ENCODE peak calls at places on chromosomes 11 and 22, in ten cellular contexts. I is psoas muscle; Q is AG04450; B is ELR; S is H54; D is stomach; Z is kidney tubule cell; C is activated effector memory CD4-positive, alpha-beta T cell treated with Interleukin-2 at 50 U/mL for 16 hours; J is nucleus accumbens; K is NAMALWA. M is an unnamed sample.

GRCh38 chr11:107705027-107705426 is 6.8 kb downstream of the SLN start:
- DNase-seq in B (peak), I (no peak), D (no peak), Z (peak), S (peak), C (no peak), J (no peak), K (no peak), Q (peak), M (no peak)

GRCh38 chr11:104394508-104394907 is 230.6 kb upstream of the PDGFD start:
- DNase-seq in C (no peak), J (no peak), B (no peak), I (no peak), S (no peak), Z (no peak), D (no peak), Q (no peak), K (no peak), M (no peak)

GRCh38 chr11:92685049-92685448 is 284.4 kb upstream of the MTNR1B start:
- DNase-seq in Q (no peak), S (no peak), I (no peak), Z (no peak), B (no peak), C (no peak), J (no peak), K (no peak), D (no peak), M (no peak)

GRCh38 chr22:24521791-24522245 is 26.7 kb downstream of the UPB1 start:
- DNase-seq in K (peak), J (peak), B (peak), S (peak), D (peak), Z (peak), Q (no peak), C (peak), I (peak), M (peak)

GRCh38 chr22:36221799-36222751 is 17.3 kb downstream of the APOL2 start:
- DNase-seq in J (peak), Q (no peak), I (peak), C (peak), S (no peak), B (peak), D (peak), Z (peak), K (peak), M (peak)

GRCh38 chr11:33645686-33646085 is 54.9 kb downstream of the C11orf91 start:
- DNase-seq in C (no peak), Q (no peak), S (no peak), J (no peak), D (no peak), Z (no peak), I (no peak), K (no peak), B (no peak), M (no peak)

GRCh38 chr11:104549019-104549418 is 349.2 kb downstream of the CASP12 start:
- DNase-seq in Z (no peak), S (no peak), C (no peak), K (no peak), D (no peak), I (no peak), Q (no peak), B (peak), J (no peak), M (no peak)

GRCh38 chr11:31798057-31799035 is 12.8 kb downstream of the PAX6 start:
- DNase-seq in D (no peak), C (no peak), Q (no peak), K (no peak), S (no peak), J (no peak), I (peak), Z (no peak), B (no peak), M (peak)

GRCh38 chr11:75492181-75492820 is 33.4 kb downstream of the GDPD5 start:
- DNase-seq in Z (peak), I (no peak), B (peak), C (peak), S (peak), D (peak), K (peak), Q (no peak), J (no peak), M (no peak)

GRCh38 chr11:108601150-108601549 is 7.6 kb upstream of the EXPH5 start:
- DNase-seq in B (peak), Z (peak), Q (no peak), C (no peak), D (no peak), I (no peak), S (no peak), J (no peak), K (no peak), M (no peak)

GRCh38 chr22:44195189-44195871 is 14.6 kb downstream of the PARVG start:
- DNase-seq in B (no peak), Z (no peak), I (no peak), D (no peak), C (no peak), K (no peak), J (no peak), S (no peak), Q (no peak), M (no peak)

GRCh38 chr11:70080763-70081162 is 2.6 kb downstream of the ANO1 start:
- DNase-seq in S (peak), B (no peak), J (no peak), Z (peak), I (peak), K (no peak), C (no peak), D (peak), Q (no peak), M (no peak)

GRCh38 chr11:3158131-3158591 is 6.9 kb downstream of the OSBPL5 start:
- DNase-seq in C (no peak), K (no peak), D (no peak), Q (no peak), I (peak), Z (no peak), B (no peak), S (no peak), J (no peak), M (peak)

GRCh38 chr11:61370349-61371005 is 8.3 kb downstream of the TMEM138 start:
- DNase-seq in Q (no peak), D (no peak), J (no peak), I (no peak), Z (no peak), S (no peak), C (no peak), B (no peak), K (no peak), M (no peak)

GRCh38 chr11:106021181-106021966 is 666 bp downstream of the MSANTD4 start:
- DNase-seq in J (no peak), K (peak), B (peak), Z (no peak), C (no peak), D (no peak), S (no peak), Q (no peak), I (no peak), M (no peak)

GRCh38 chr11:74871037-74871436 is 77.9 kb downstream of the XRRA1 start:
- DNase-seq in I (no peak), C (no peak), Z (no peak), Q (no peak), S (no peak), D (no peak), J (no peak), K (no peak), B (no peak), M (no peak)

GRCh38 chr11:111524056-111524455 is 9.5 kb downstream of the HOATZ start:
- DNase-seq in Z (peak), D (no peak), S (no peak), Q (no peak), J (no peak), C (no peak), I (no peak), B (no peak), K (no peak), M (no peak)

GRCh38 chr11:11841121-11841604 is 609 bp upstream of the USP47 start:
- DNase-seq in Q (no peak), Z (peak), J (peak), B (peak), D (peak), K (peak), I (peak), S (peak), C (no peak), M (peak)

GRCh38 chr22:35521358-35522264 is 19.0 kb upstream of the RASD2 start:
- DNase-seq in D (no peak), K (no peak), Z (no peak), C (no peak), S (no peak), J (no peak), I (no peak), Q (no peak), B (peak), M (no peak)

GRCh38 chr22:45757068-45757467 is 85.4 kb downstream of the ATXN10 start:
- DNase-seq in S (no peak), I (no peak), J (peak), B (no peak), Z (peak), C (no peak), D (no peak), K (no peak), Q (no peak), M (peak)

GRCh38 chr11:34419158-34419557 is 19.6 kb upstream of the CAT start:
- DNase-seq in B (no peak), K (no peak), J (no peak), I (no peak), Q (no peak), Z (peak), S (no peak), D (no peak), C (no peak), M (no peak)

GRCh38 chr11:123086315-123086714 is 24.4 kb upstream of the HSPA8 start:
- DNase-seq in K (no peak), Q (no peak), S (no peak), B (no peak), I (no peak), Z (no peak), C (no peak), J (no peak), D (no peak), M (no peak)

GRCh38 chr11:86257446-86257845 is 12.9 kb downstream of the EED start:
- DNase-seq in D (no peak), C (no peak), S (no peak), Z (no peak), B (no peak), Q (no peak), K (no peak), J (no peak), I (no peak), M (no peak)

GRCh38 chr22:40247976-40248375 is 70.3 kb downstream of the TNRC6B start:
- DNase-seq in I (no peak), Q (no peak), B (no peak), D (no peak), K (no peak), J (no peak), Z (no peak), C (peak), S (no peak), M (no peak)

GRCh38 chr22:20021196-20022181 is 579 bp downstream of the TANGO2 start:
- DNase-seq in K (no peak), I (peak), J (peak), Q (no peak), Z (peak), C (no peak), D (peak), S (no peak), B (peak), M (no peak)

M was measured in H7.